ENCODE peak calls at places on chromosomes 3 and 15, in five cellular contexts. S is cardiac muscle cell, P is H1, N is spleen, E is tibial nerve. V is an unnamed sample. For H3K4me1 and H3K36me3, the result is how much of the 10 kb centered on the place peaks cover.

GRCh38 chr15:99931703-99932603 is 198.7 kb upstream of the LYSMD4 start:
- DNase-seq in E (no peak), S (no peak), P (no peak), N (no peak), V (no peak)

GRCh38 chr15:89664951-89665350 is 9.7 kb upstream of the KIF7 start:
- DNase-seq in E (no peak), S (no peak), N (no peak), P (no peak), V (no peak)

GRCh38 chr3:68919000-68919399 is 13.3 kb downstream of the TAFA4 start:
- DNase-seq in E (no peak), S (peak), P (peak), N (no peak), V (no peak)

GRCh38 chr3:128933922-128934253 is 54.5 kb downstream of the ACAD9 start:
- DNase-seq in P (peak), N (no peak), E (no peak), S (no peak), V (peak)

GRCh38 chr3:138862924-138863775 is 28.4 kb upstream of the PIK3CB start:
- DNase-seq in N (peak), E (no peak), S (no peak), P (peak), V (no peak)

GRCh38 chr15:30885814-30886213 is 17.9 kb upstream of the FAN1 start:
- DNase-seq in N (no peak), S (peak), E (no peak), P (no peak), V (no peak)

GRCh38 chr3:61981005-61981404 is 392.3 kb downstream of the FEZF2 start:
- DNase-seq in P (no peak), E (no peak), S (no peak), N (no peak), V (no peak)

GRCh38 chr15:94375997-94376396 is 144.6 kb downstream of the MCTP2 start:
- DNase-seq in N (no peak), E (no peak), P (no peak), S (no peak), V (no peak)

GRCh38 chr15:100572362-100572983 is 29.5 kb downstream of the LINS1 start:
- DNase-seq in N (no peak), S (no peak), P (no peak), E (no peak), V (no peak)

GRCh38 chr15:70833897-70834765 is 19.8 kb downstream of the LARP6 start:
- DNase-seq in N (no peak), P (no peak), E (no peak), S (no peak), V (no peak)

GRCh38 chr15:94239474-94239873 is 8.1 kb downstream of the MCTP2 start:
- DNase-seq in E (no peak), S (no peak), N (no peak), P (no peak), V (no peak)

GRCh38 chr3:29555590-29555989 is 274.7 kb downstream of the RBMS3 start:
- DNase-seq in N (no peak), S (no peak), P (no peak), E (no peak), V (no peak)

GRCh38 chr3:33360136-33360825 is 79.9 kb downstream of the UBP1 start:
- DNase-seq in S (no peak), N (no peak), P (no peak), E (no peak), V (no peak)

GRCh38 chr15:71043373-71043772 is 71.9 kb upstream of the THSD4 start:
- DNase-seq in E (no peak), S (no peak), P (no peak), N (no peak), V (no peak)

GRCh38 chr3:145243875-145244274 is 917.1 kb downstream of the PLOD2 start:
- DNase-seq in E (no peak), P (no peak), S (no peak), N (no peak), V (no peak)

GRCh38 chr3:55434789-55435188 is 52.3 kb downstream of the WNT5A start:
- DNase-seq in P (peak), N (no peak), S (no peak), E (no peak), V (no peak)

GRCh38 chr3:197541756-197542539 is 13.8 kb downstream of the BDH1 start:
- DNase-seq in N (no peak), S (peak), E (peak), P (peak), V (peak)

GRCh38 chr3:150038830-150039229 is 68.1 kb upstream of the PFN2 start:
- DNase-seq in E (no peak), N (no peak), S (no peak), P (no peak), V (no peak)

GRCh38 chr3:126515066-126515706 is 2.4 kb downstream of the UROC1 start:
- DNase-seq in N (peak), S (no peak), P (no peak), E (no peak), V (no peak)

GRCh38 chr3:77179762-77180161 is 139.9 kb downstream of the ROBO2 start:
- DNase-seq in S (no peak), P (no peak), E (no peak), N (no peak), V (no peak)

GRCh38 chr3:55623786-55624185 is 136.7 kb upstream of the WNT5A start:
- DNase-seq in S (no peak), N (no peak), E (no peak), P (no peak), V (no peak)

GRCh38 chr15:61155741-61156700 is 73.1 kb downstream of the RORA start:
- DNase-seq in P (no peak), N (no peak), E (peak), S (no peak), V (no peak)

GRCh38 chr3:10417849-10418248 is 87.5 kb downstream of the ATP2B2 start:
- DNase-seq in S (no peak), N (no peak), P (no peak), E (no peak), V (no peak)

GRCh38 chr3:11546657-11547302 is 96.9 kb downstream of the VGLL4 start:
- DNase-seq in N (peak), E (no peak), S (no peak), P (no peak), V (no peak)

GRCh38 chr3:191244242-191244867 is 45.3 kb downstream of the OSTN start:
- DNase-seq in E (no peak), S (no peak), N (no peak), P (no peak), V (no peak)

GRCh38 chr15:66951976-66952375 is 113.4 kb upstream of the SMAD3 start:
- DNase-seq in N (no peak), E (no peak), S (no peak), P (no peak), V (no peak)

GRCh38 chr3:173258721-173259120 is 117.7 kb upstream of the SPATA16 start:
- DNase-seq in S (no peak), N (no peak), E (no peak), P (no peak), V (no peak)

GRCh38 chr15:25849431-25849921 is 13.7 kb downstream of the ATP10A start:
- DNase-seq in E (no peak), S (no peak), P (no peak), N (no peak), V (no peak)

GRCh38 chr3:126267169-126267975 is 87.0 kb upstream of the ALDH1L1 start:
- DNase-seq in P (peak), S (peak), E (peak), N (no peak), V (peak)

GRCh38 chr3:193040836-193041672 is 123.4 kb upstream of the MB21D2 start:
- DNase-seq in P (no peak), S (peak), N (no peak), E (peak), V (no peak)

GRCh38 chr3:143288944-143289343 is 169.4 kb downstream of the CHST2 start:
- DNase-seq in N (no peak), E (no peak), P (no peak), S (no peak), V (no peak)

GRCh38 chr3:143287403-143287802 is 167.8 kb downstream of the CHST2 start:
- DNase-seq in E (no peak), N (no peak), S (no peak), P (no peak), V (no peak)

GRCh38 chr3:143294183-143294582 is 174.6 kb downstream of the CHST2 start:
- DNase-seq in N (no peak), S (no peak), E (no peak), P (no peak), V (no peak)

GRCh38 chr3:143295201-143296080 is 175.9 kb downstream of the CHST2 start:
- DNase-seq in P (no peak), E (no peak), S (no peak), N (no peak), V (no peak)

GRCh38 chr3:143291826-143292447 is 172.4 kb downstream of the CHST2 start:
- DNase-seq in E (no peak), P (no peak), S (no peak), N (no peak), V (no peak)
- H3K4me1 ChIP-seq in E (under half), P (under half), S (under half), N (under half), V (under half)

GRCh38 chr3:170751894-170752283 is 118.1 kb downstream of the RPL22L1 start:
- DNase-seq in P (no peak), S (no peak), N (no peak), E (no peak), V (no peak)
- H3K27ac ChIP-seq in P (no peak), S (no peak), N (no peak), E (no peak), V (peak)

GRCh38 chr3:183873986-183874385 is 10.7 kb downstream of the PARL start:
- DNase-seq in P (no peak), S (no peak), E (no peak), N (no peak), V (no peak)
- H3K36me3 ChIP-seq in P (under half), S (under half), E (under half), N (under half), V (under half)

GRCh38 chr3:177347611-177348010 is 150.3 kb upstream of the TBL1XR1 start:
- DNase-seq in P (peak), E (no peak), N (no peak), S (no peak), V (no peak)
- H3K4me1 ChIP-seq in P (under half), E (under half), N (under half), S (under half), V (under half)

DNA sequence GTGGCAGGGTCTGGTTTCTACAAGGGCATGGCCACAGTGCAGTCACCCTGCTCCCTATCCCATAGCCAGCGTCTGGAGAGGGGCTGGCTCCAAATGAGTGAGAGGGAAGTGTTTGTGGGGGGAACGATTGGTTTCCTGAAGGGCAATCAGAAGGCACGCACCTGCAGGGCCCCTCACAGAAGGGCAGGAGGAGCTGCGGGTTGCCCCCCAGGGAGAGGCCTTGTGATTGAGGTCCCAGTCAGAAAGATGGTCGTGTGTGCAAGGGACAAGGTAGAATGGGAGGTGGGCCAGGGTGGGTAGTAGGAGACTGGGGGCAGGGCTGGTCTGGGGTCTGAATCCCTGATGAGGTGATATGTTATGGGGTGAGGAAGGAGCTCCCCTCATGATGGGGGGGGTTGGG is 35.8 kb downstream of the LIMD1 start:
- DNase-seq in E (no peak), N (no peak), S (no peak), P (no peak), V (no peak)
- H3K27ac ChIP-seq in E (no peak), N (peak), S (no peak), P (no peak), V (no peak)

GRCh38 chr15:37698679-37699078 is 235.8 kb upstream of the TMCO5A start:
- DNase-seq in N (no peak), E (no peak), P (no peak), S (no peak), V (no peak)

GRCh38 chr15:37695719-37696118 is 238.7 kb upstream of the TMCO5A start:
- DNase-seq in S (no peak), N (no peak), E (no peak), P (no peak), V (no peak)

DNA sequence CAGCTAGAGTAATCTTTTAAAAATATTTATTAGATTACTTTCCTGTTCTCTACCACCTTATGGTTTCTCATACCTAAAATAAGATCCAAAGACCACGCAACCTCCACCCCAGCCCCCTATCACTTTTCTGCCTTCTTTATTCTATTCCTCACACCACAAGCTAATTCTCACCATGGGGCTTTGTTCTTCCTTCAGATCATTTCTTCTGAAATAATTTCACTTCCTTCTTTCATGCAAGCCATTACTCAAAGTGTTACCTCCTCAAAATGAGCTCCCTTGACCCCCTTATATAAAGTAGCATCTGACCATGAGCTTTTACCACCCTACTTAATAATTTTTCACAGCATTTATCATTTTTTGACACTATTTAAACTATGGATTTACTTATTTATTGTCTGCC is 233.2 kb upstream of the TMCO5A start:
- DNase-seq in P (no peak), N (no peak), S (no peak), E (no peak), V (no peak)
- H3K36me3 ChIP-seq in P (under half), N (under half), S (under half), E (under half), V (under half)

DNA sequence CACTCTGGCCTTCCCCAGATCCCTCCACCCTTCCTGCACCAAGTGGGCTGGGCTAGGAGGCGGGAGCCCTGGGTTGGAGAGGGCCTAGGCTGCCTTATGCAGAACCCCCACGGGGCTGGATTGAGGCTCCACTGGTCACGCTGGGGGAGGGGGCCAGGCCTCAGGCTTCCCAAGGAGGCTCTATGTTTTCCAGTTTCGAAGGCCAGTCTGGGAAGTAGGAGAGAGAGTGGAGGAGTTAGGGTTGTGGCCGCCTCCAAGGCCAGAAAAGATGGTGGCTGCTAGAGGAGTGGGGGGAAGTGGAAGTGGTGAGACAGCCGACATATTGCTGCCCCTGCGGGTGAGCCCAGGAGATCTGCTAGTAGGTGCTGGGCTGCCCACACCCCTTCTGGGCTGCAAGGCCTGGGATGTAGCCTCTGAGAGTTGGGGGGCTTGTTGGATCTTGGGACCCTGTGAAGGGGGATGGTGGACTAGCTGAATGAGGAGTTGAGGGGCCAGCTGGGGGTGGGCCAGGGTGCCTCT is 1.2 kb downstream of the GNAI2 start:
- DNase-seq in E (no peak), S (peak), P (peak), N (peak), V (no peak)
- H3K4me1 ChIP-seq in E (half or more), S (under half), P (under half), N (half or more), V (under half)

GRCh38 chr3:131735544-131735943 is 232.8 kb upstream of the MRPL3 start:
- DNase-seq in P (no peak), E (no peak), S (no peak), N (no peak), V (no peak)
- H3K27ac ChIP-seq in P (no peak), E (no peak), S (no peak), N (no peak), V (no peak)

V was measured in right atrium auricular region.